ENCODE peak calls at places on chromosomes 7 and 10, in five cellular contexts. U is left ventricle myocardium inferior, X is T47D, A is Ammon's horn, J is GM12864. S is an unnamed sample.

GRCh38 chr10:31197886-31198285 is 121.1 kb upstream of the ZEB1 start:
- DNase-seq in U (no peak), A (no peak), J (no peak), X (no peak), S (no peak)

GRCh38 chr7:6436385-6436685 is 11.4 kb downstream of the DAGLB start:
- DNase-seq in U (no peak), X (no peak), J (no peak), A (peak), S (no peak)

GRCh38 chr7:16644624-16644986 is 949 bp downstream of the ANKMY2 start:
- DNase-seq in J (no peak), X (peak), A (peak), U (peak), S (peak)

GRCh38 chr10:24518981-24519597 is 204.6 kb downstream of the ARHGAP21 start:
- DNase-seq in X (peak), J (no peak), U (peak), A (peak), S (peak)

GRCh38 chr7:2417981-2418481 is 14.6 kb downstream of the CHST12 start:
- DNase-seq in A (no peak), J (no peak), U (peak), X (no peak), S (no peak)

GRCh38 chr7:153891990-153892389 is 160.2 kb upstream of the DPP6 start:
- DNase-seq in X (no peak), U (no peak), A (no peak), J (no peak), S (no peak)

GRCh38 chr7:114889646-114890285 is 32.1 kb upstream of the MDFIC start:
- DNase-seq in X (no peak), J (peak), A (no peak), U (no peak), S (no peak)

GRCh38 chr10:120813085-120813484 is 38.1 kb upstream of the WDR11 start:
- DNase-seq in U (no peak), J (no peak), A (no peak), X (peak), S (no peak)

GRCh38 chr7:20403356-20403755 is 72.7 kb downstream of the ITGB8 start:
- DNase-seq in X (no peak), U (peak), J (no peak), A (no peak), S (no peak)

GRCh38 chr7:95607477-95608010 is 11.2 kb upstream of the PDK4 start:
- DNase-seq in U (no peak), A (no peak), X (no peak), J (no peak), S (no peak)

GRCh38 chr7:138512885-138513284 is 52.8 kb downstream of the TRIM24 start:
- DNase-seq in X (no peak), U (no peak), J (no peak), A (no peak), S (no peak)

GRCh38 chr7:83876593-83876992 is 227.7 kb upstream of the SEMA3E start:
- DNase-seq in X (no peak), U (no peak), A (no peak), J (no peak), S (no peak)

GRCh38 chr10:28822719-28823464 is 145.6 kb downstream of the BAMBI start:
- DNase-seq in J (no peak), X (no peak), U (no peak), A (no peak), S (no peak)

GRCh38 chr10:112287844-112288243 is 4.6 kb downstream of the TECTB start:
- DNase-seq in J (no peak), A (no peak), U (peak), X (no peak), S (no peak)

GRCh38 chr7:18345641-18346234 is 149.8 kb upstream of the HDAC9 start:
- DNase-seq in A (peak), X (no peak), J (no peak), U (no peak), S (no peak)

GRCh38 chr7:33334349-33334748 is 205.0 kb downstream of the BBS9 start:
- DNase-seq in A (no peak), U (no peak), J (no peak), X (no peak), S (no peak)

GRCh38 chr7:51315393-51316261 is 982 bp downstream of the COBL start:
- DNase-seq in A (no peak), X (peak), U (peak), J (no peak), S (peak)

GRCh38 chr10:60099998-60100747 is 193.8 kb upstream of the CCDC6 start:
- DNase-seq in A (peak), U (no peak), J (no peak), X (peak), S (no peak)

GRCh38 chr7:515628-516027 is 4.0 kb downstream of the PDGFA start:
- DNase-seq in A (no peak), X (no peak), U (no peak), J (no peak), S (no peak)

GRCh38 chr7:36128448-36129047 is 24.5 kb upstream of the EEPD1 start:
- DNase-seq in U (peak), X (no peak), J (no peak), A (peak), S (peak)

GRCh38 chr7:22696672-22697071 is 30.3 kb upstream of the IL6 start:
- DNase-seq in X (no peak), U (no peak), J (no peak), A (no peak), S (no peak)

GRCh38 chr10:24114561-24114960 is 94.4 kb upstream of the KIAA1217 start:
- DNase-seq in U (no peak), J (no peak), A (peak), X (no peak), S (no peak)

GRCh38 chr10:54769051-54769450 is 32.0 kb downstream of the PCDH15 start:
- DNase-seq in J (no peak), X (no peak), A (no peak), U (no peak), S (no peak)

GRCh38 chr10:32114500-32114899 is 58.3 kb upstream of the KIF5B start:
- DNase-seq in X (no peak), A (no peak), J (no peak), U (no peak), S (no peak)

GRCh38 chr7:114229251-114229650 is 185.4 kb upstream of the FOXP2 start:
- DNase-seq in J (no peak), U (no peak), X (no peak), A (no peak), S (no peak)